ENCODE peak calls at places on chromosomes 11 and 22, in nine cellular contexts. J is PC-3, U is dorsolateral prefrontal cortex, S is WERI-Rb-1, Z is endothelial cell of umbilical vein, N is cardiac muscle cell, Q is adrenal gland, V is kidney epithelial cell, D is H9. C is an unnamed sample.

GRCh38 chr11:13486926-13487660 is 8.7 kb downstream of the PTH start:
- DNase-seq in J (no peak), U (no peak), S (peak; percentile 27), Z (peak; percentile 40), N (peak; percentile 24), Q (peak; percentile 53), V (no peak), D (peak; percentile 93), C (peak; percentile 13)

GRCh38 chr11:19519344-19519743 is 193.3 kb upstream of the NAV2 start:
- DNase-seq in J (no peak), U (no peak), S (no peak), Z (no peak), N (no peak), Q (no peak), V (no peak), D (no peak), C (no peak)

GRCh38 chr11:12243511-12243910 is 133.1 kb downstream of the MICAL2 start:
- DNase-seq in J (no peak), U (no peak), S (no peak), Z (no peak), N (no peak), Q (no peak), V (no peak), D (no peak), C (no peak)

GRCh38 chr11:73085189-73085875 is 56.8 kb downstream of the FCHSD2 start:
- DNase-seq in J (peak; percentile 26), U (no peak), S (no peak), Z (no peak), N (no peak), Q (peak; percentile 10), V (peak; percentile 9), D (no peak), C (no peak)

GRCh38 chr22:42236848-42237247 is 33.6 kb downstream of the TCF20 start:
- DNase-seq in J (no peak), U (no peak), S (no peak), Z (no peak), N (no peak), Q (no peak), V (no peak), D (no peak), C (no peak)

GRCh38 chr22:35397095-35397904 is 2.6 kb upstream of the MCM5 start:
- DNase-seq in J (no peak), U (no peak), S (no peak), Z (peak; percentile 45), N (no peak), Q (peak; percentile 36), V (peak; percentile 48), D (no peak), C (no peak)

GRCh38 chr11:107963091-107963490 is 34.8 kb downstream of the RAB39A start:
- DNase-seq in J (no peak), U (no peak), S (no peak), Z (no peak), N (no peak), Q (no peak), V (no peak), D (no peak), C (no peak)

GRCh38 chr11:8224711-8225110 is 39.0 kb downstream of the LMO1 start:
- DNase-seq in J (no peak), U (no peak), S (no peak), Z (no peak), N (no peak), Q (no peak), V (no peak), D (no peak), C (no peak)

GRCh38 chr11:76030286-76030685 is 176.0 kb downstream of the WNT11 start:
- DNase-seq in J (peak; percentile 99), U (no peak), S (no peak), Z (peak; percentile 96), N (no peak), Q (no peak), V (peak; percentile 58), D (no peak), C (peak; percentile 90)

GRCh38 chr22:48167238-48167637 is 1404.8 kb downstream of the TBC1D22A start:
- DNase-seq in J (no peak), U (no peak), S (no peak), Z (no peak), N (peak; percentile 23), Q (no peak), V (no peak), D (peak; percentile 20), C (no peak)
- TF ChIP-seq CTCF in J (no peak), U (no peak), S (no peak), Z (no peak), N (no peak), Q (no peak), V (no peak), D (no peak), C (no peak)

GRCh38 chr11:129815596-129816461 is at the start of gene TMEM45B:
- DNase-seq in J (peak; percentile 66), U (no peak), S (peak; percentile 25), Z (no peak), N (peak; percentile 26), Q (no peak), V (no peak), D (peak; percentile 76), C (no peak)
- H3K27me3 ChIP-seq in J (no peaks in the 10 kb centered on the region), U (peaks cover 19% of the 10 kb centered on the region), S (peaks cover 15% of the 10 kb centered on the region), Z (peaks cover 12% of the 10 kb centered on the region), N (peaks cover 68% of the 10 kb centered on the region), Q (peaks cover 8% of the 10 kb centered on the region), V (peaks cover 7% of the 10 kb centered on the region), D (peaks cover 6% of the 10 kb centered on the region), C (peaks cover 6% of the 10 kb centered on the region)

GRCh38 chr11:5151713-5152153 is 2.8 kb downstream of the OR52A1 start:
- DNase-seq in J (no peak), U (no peak), S (no peak), Z (no peak), N (peak; percentile 6), Q (no peak), V (no peak), D (no peak), C (no peak)
- TF ChIP-seq CTCF in J (no peak), U (no peak), S (no peak), Z (no peak), N (no peak), Q (no peak), V (no peak), D (no peak), C (no peak)

GRCh38 chr11:119855066-119855465 is 126.1 kb upstream of the NECTIN1 start:
- DNase-seq in J (no peak), U (no peak), S (no peak), Z (no peak), N (no peak), Q (no peak), V (no peak), D (no peak), C (no peak)

GRCh38 chr11:119859684-119860083 is 130.7 kb upstream of the NECTIN1 start:
- DNase-seq in J (no peak), U (no peak), S (no peak), Z (no peak), N (no peak), Q (no peak), V (no peak), D (no peak), C (no peak)

GRCh38 chr11:119854521-119854920 is 125.5 kb upstream of the NECTIN1 start:
- DNase-seq in J (peak; percentile 9), U (no peak), S (no peak), Z (no peak), N (no peak), Q (no peak), V (no peak), D (no peak), C (no peak)

GRCh38 chr11:119853581-119854360 is 124.8 kb upstream of the NECTIN1 start:
- DNase-seq in J (no peak), U (no peak), S (no peak), Z (no peak), N (no peak), Q (no peak), V (no peak), D (no peak), C (no peak)

GRCh38 chr11:119856681-119857485 is 127.9 kb upstream of the NECTIN1 start:
- DNase-seq in J (no peak), U (no peak), S (no peak), Z (no peak), N (no peak), Q (no peak), V (no peak), D (no peak), C (no peak)
- H3K27me3 ChIP-seq in J (peaks cover 78% of the 10 kb centered on the region), U (no peaks in the 10 kb centered on the region), S (no peaks in the 10 kb centered on the region), Z (no peaks in the 10 kb centered on the region), N (no peaks in the 10 kb centered on the region), Q (peaks cover 7% of the 10 kb centered on the region), V (peaks cover 9% of the 10 kb centered on the region), D (no peaks in the 10 kb centered on the region), C (no peaks in the 10 kb centered on the region)

GRCh38 chr11:65314501-65315203 is at the start of gene CDC42EP2:
- DNase-seq in J (peak; percentile 94), U (peak; percentile 83), S (peak; percentile 84), Z (peak; percentile 88), N (peak; percentile 94), Q (peak; percentile 92), V (no peak), D (peak; percentile 86), C (peak; percentile 73)

GRCh38 chr11:65315204-65315865 is 669 bp downstream of the CDC42EP2 start:
- DNase-seq in J (peak; percentile 82), U (peak; percentile 83), S (peak; percentile 91), Z (peak; percentile 82), N (peak; percentile 92), Q (peak; percentile 77), V (no peak), D (peak; percentile 93), C (peak; percentile 64)

GRCh38 chr11:65316311-65316978 is 1.8 kb downstream of the CDC42EP2 start:
- DNase-seq in J (peak; percentile 57), U (no peak), S (no peak), Z (peak; percentile 48), N (no peak), Q (no peak), V (no peak), D (no peak), C (peak; percentile 87)

GRCh38 chr11:65316979-65317786 is 2.5 kb downstream of the CDC42EP2 start:
- DNase-seq in J (peak; percentile 98), U (no peak), S (peak; percentile 68), Z (peak; percentile 80), N (no peak), Q (peak; percentile 62), V (peak; percentile 76), D (peak; percentile 81), C (no peak)

DNA sequence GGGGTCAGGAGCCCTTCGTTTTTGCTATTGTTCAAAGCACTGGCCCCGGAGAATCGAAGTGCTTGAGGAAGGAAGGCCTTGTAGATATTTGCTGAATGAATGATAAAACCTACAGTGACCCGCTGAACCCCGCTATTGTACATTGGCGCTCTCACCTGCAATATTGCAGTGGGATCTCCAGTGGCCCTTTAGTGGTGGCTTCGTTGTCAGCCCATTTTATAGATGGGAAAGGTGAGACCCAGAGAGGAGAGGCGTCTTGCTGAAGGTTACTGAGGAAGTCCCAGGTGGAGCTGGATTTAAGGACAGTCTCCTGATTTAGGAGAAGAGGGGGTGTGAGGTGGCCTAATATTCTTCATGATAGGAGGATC is 1.2 kb downstream of the CDC42EP2 start:
- DNase-seq in J (peak; percentile 27), U (no peak), S (no peak), Z (no peak), N (no peak), Q (no peak), V (no peak), D (no peak), C (no peak)
- TF ChIP-seq CTCF in J (peak; percentile 39), U (peak; percentile 40), S (no peak), Z (peak; percentile 4), N (no peak), Q (no peak), V (no peak), D (peak; percentile 5), C (no peak)

GRCh38 chr11:116111546-116111945 is 607.3 kb upstream of the CADM1 start:
- DNase-seq in J (no peak), U (no peak), S (no peak), Z (no peak), N (no peak), Q (no peak), V (no peak), D (peak; percentile 9), C (no peak)
- H3K27me3 ChIP-seq in J (no peaks in the 10 kb centered on the region), U (no peaks in the 10 kb centered on the region), S (no peaks in the 10 kb centered on the region), Z (no peaks in the 10 kb centered on the region), N (no peaks in the 10 kb centered on the region), Q (no peaks in the 10 kb centered on the region), V (no peaks in the 10 kb centered on the region), D (peaks cover 47% of the 10 kb centered on the region), C (no peaks in the 10 kb centered on the region)

C was measured in brain microvascular endothelial cell.